ENCODE peak calls at places on chromosomes 16 and 17, in seven cellular contexts. Y, O, W, S, F, R and U are unnamed samples.

GRCh38 chr17:79947351-79948031 is 88.2 kb downstream of the TBC1D16 start:
- DNase-seq in Y (no peak), O (no peak), W (no peak), S (no peak), F (no peak), R (no peak), U (no peak)

GRCh38 chr17:10071141-10071540 is 127.3 kb downstream of the GAS7 start:
- DNase-seq in Y (no peak), O (no peak), W (no peak), S (no peak), F (no peak), R (no peak), U (no peak)

GRCh38 chr17:64281962-64282752 is 19.1 kb upstream of the TEX2 start:
- DNase-seq in Y (peak; percentile 33), O (peak; percentile 36), W (peak; percentile 61), S (peak; percentile 51), F (peak; percentile 70), R (peak; percentile 61), U (peak; percentile 53)

GRCh38 chr16:23564964-23565363 is 7.4 kb downstream of the UBFD1 start:
- DNase-seq in Y (no peak), O (no peak), W (no peak), S (no peak), F (no peak), R (peak; percentile 65), U (no peak)

GRCh38 chr16:79758615-79759346 is 158.2 kb upstream of the MAF start:
- DNase-seq in Y (no peak), O (no peak), W (no peak), S (no peak), F (no peak), R (no peak), U (no peak)

GRCh38 chr17:43945074-43945824 is 3.0 kb upstream of the PPY start:
- DNase-seq in Y (no peak), O (no peak), W (no peak), S (no peak), F (no peak), R (no peak), U (no peak)

GRCh38 chr16:11325404-11326083 is 19.7 kb upstream of the RMI2 start:
- DNase-seq in Y (no peak), O (no peak), W (no peak), S (no peak), F (no peak), R (no peak), U (no peak)

GRCh38 chr16:30142672-30143346 is 19.8 kb upstream of the MAPK3 start:
- DNase-seq in Y (no peak), O (peak; percentile 4), W (no peak), S (no peak), F (no peak), R (no peak), U (no peak)

GRCh38 chr17:81294512-81295030 is 536 bp downstream of the SLC38A10 start:
- DNase-seq in Y (no peak), O (no peak), W (no peak), S (no peak), F (no peak), R (no peak), U (peak; percentile 40)

GRCh38 chr16:54062361-54063346 is 223.9 kb downstream of the IRX3 start:
- DNase-seq in Y (no peak), O (no peak), W (no peak), S (no peak), F (peak; percentile 50), R (no peak), U (no peak)

GRCh38 chr17:238964-239259 is 57.5 kb upstream of the DOC2B start:
- DNase-seq in Y (no peak), O (no peak), W (no peak), S (no peak), F (no peak), R (no peak), U (no peak)

GRCh38 chr16:78244131-78244899 is 144.9 kb downstream of the WWOX start:
- DNase-seq in Y (no peak), O (no peak), W (no peak), S (no peak), F (no peak), R (no peak), U (no peak)

GRCh38 chr17:41417576-41418015 is 6.8 kb downstream of the KRT37 start:
- DNase-seq in Y (no peak), O (no peak), W (no peak), S (no peak), F (no peak), R (no peak), U (no peak)

GRCh38 chr16:27529962-27530361 is 19.8 kb downstream of the GTF3C1 start:
- DNase-seq in Y (no peak), O (no peak), W (peak; percentile 24), S (peak; percentile 28), F (no peak), R (no peak), U (no peak)

GRCh38 chr16:56776562-56776961 is 46.6 kb downstream of the NUP93 start:
- DNase-seq in Y (no peak), O (no peak), W (no peak), S (no peak), F (peak; percentile 24), R (no peak), U (peak; percentile 49)

GRCh38 chr16:35310999-35311398 is 1851.6 kb downstream of the TP53TG3F start:
- DNase-seq in Y (no peak), O (no peak), W (no peak), S (no peak), F (no peak), R (no peak), U (no peak)

GRCh38 chr17:6507535-6507934 is 48.8 kb downstream of the PITPNM3 start:
- DNase-seq in Y (no peak), O (no peak), W (peak; percentile 47), S (no peak), F (no peak), R (no peak), U (peak; percentile 56)

GRCh38 chr17:58141505-58141904 is 6.7 kb upstream of the OR4D1 start:
- DNase-seq in Y (no peak), O (no peak), W (no peak), S (no peak), F (no peak), R (no peak), U (no peak)

GRCh38 chr16:2971985-2972784 is 3.0 kb downstream of the PAQR4 start:
- DNase-seq in Y (no peak), O (no peak), W (no peak), S (peak; percentile 35), F (peak; percentile 41), R (no peak), U (no peak)

GRCh38 chr17:28225271-28225670 is 93.7 kb upstream of the TMEM97 start:
- DNase-seq in Y (no peak), O (no peak), W (no peak), S (no peak), F (no peak), R (peak; percentile 30), U (no peak)

GRCh38 chr17:31548709-31549108 is 157.2 kb downstream of the RAB11FIP4 start:
- DNase-seq in Y (no peak), O (no peak), W (no peak), S (no peak), F (no peak), R (no peak), U (no peak)

GRCh38 chr17:10614536-10615155 is 42.5 kb downstream of the MYH3 start:
- DNase-seq in Y (no peak), O (no peak), W (peak; percentile 7), S (peak; percentile 37), F (peak; percentile 10), R (peak; percentile 28), U (peak; percentile 46)

GRCh38 chr17:73103661-73104335 is 11.3 kb upstream of the SLC39A11 start:
- DNase-seq in Y (no peak), O (no peak), W (no peak), S (no peak), F (no peak), R (no peak), U (no peak)

GRCh38 chr16:54590836-54591235 is 304.2 kb upstream of the IRX3 start:
- DNase-seq in Y (no peak), O (no peak), W (no peak), S (no peak), F (no peak), R (no peak), U (no peak)

GRCh38 chr16:27839419-27839818 is 224.1 kb downstream of the GSG1L start:
- DNase-seq in Y (no peak), O (no peak), W (no peak), S (no peak), F (no peak), R (no peak), U (no peak)

GRCh38 chr16:62167551-62167950 is 131.3 kb upstream of the CDH8 start:
- DNase-seq in Y (no peak), O (no peak), W (no peak), S (no peak), F (no peak), R (no peak), U (no peak)

GRCh38 chr16:20879175-20880053 is 20.7 kb downstream of the DCUN1D3 start:
- DNase-seq in Y (no peak), O (no peak), W (no peak), S (no peak), F (no peak), R (no peak), U (no peak)

GRCh38 chr16:48950184-48950583 is 331.5 kb downstream of the CBLN1 start:
- DNase-seq in Y (no peak), O (no peak), W (no peak), S (no peak), F (no peak), R (no peak), U (no peak)

GRCh38 chr16:47887496-47887895 is 268.3 kb downstream of the ABCC12 start:
- DNase-seq in Y (no peak), O (no peak), W (no peak), S (no peak), F (no peak), R (no peak), U (no peak)

GRCh38 chr16:25256821-25257503 is 683 bp downstream of the ZKSCAN2 start:
- DNase-seq in Y (no peak), O (no peak), W (no peak), S (no peak), F (peak; percentile 22), R (peak; percentile 19), U (peak; percentile 31)

GRCh38 chr17:16945513-16946201 is 26.3 kb downstream of the TNFRSF13B start:
- DNase-seq in Y (no peak), O (no peak), W (no peak), S (no peak), F (no peak), R (no peak), U (no peak)

GRCh38 chr17:14557482-14557881 is 256.6 kb downstream of the HS3ST3B1 start:
- DNase-seq in Y (no peak), O (no peak), W (no peak), S (no peak), F (no peak), R (no peak), U (no peak)